ENCODE peak calls at places on chromosome 19, in eight cellular contexts. C is psoas muscle; Y is T follicular helper cell; A is stimulated activated naive CD8-positive, alpha-beta T cell treated with anti-CD3 and anti-CD28 coated beads, Interleukin-15, amount 100 ng/mL, for 72 hours; U is GM03348; B is stimulated activated CD4-positive, alpha-beta T cell treated with anti-CD3 and anti-CD28 coated beads, Interleukin-4, amount 100 ng/mL, for 1 hour; W is HCT116; R is GM19239. Q is an unnamed sample.

GRCh38 chr19:13526552-13526951 is 20.3 kb upstream of the CACNA1A start:
- DNase-seq in Y (no peak), W (peak; percentile 19), B (no peak), R (no peak), A (no peak), U (peak; percentile 18), C (no peak), Q (no peak)

GRCh38 chr19:49749055-49749716 is 13.9 kb downstream of the TSKS start:
- DNase-seq in A (no peak), W (peak; percentile 27), Y (no peak), R (no peak), B (no peak), U (peak; percentile 36), C (no peak), Q (no peak)

GRCh38 chr19:47096721-47097120 is 16.9 kb downstream of the ZC3H4 start:
- DNase-seq in A (no peak), R (no peak), Y (no peak), B (no peak), W (no peak), U (no peak), C (peak; percentile 77), Q (no peak)

GRCh38 chr19:36030264-36031148 is 2.2 kb downstream of the CLIP3 start:
- DNase-seq in Y (no peak), B (no peak), A (no peak), R (no peak), W (no peak), U (peak; percentile 35), C (peak; percentile 1), Q (no peak)

GRCh38 chr19:13055213-13056051 is 47.2 kb downstream of the LYL1 start:
- DNase-seq in C (peak; percentile 88), Y (no peak), A (no peak), R (no peak), U (peak; percentile 95), W (no peak), B (no peak), Q (no peak)

GRCh38 chr19:18496167-18496979 is 25.5 kb downstream of the ELL start:
- DNase-seq in B (peak; percentile 34), R (peak; percentile 40), W (no peak), C (no peak), Y (peak; percentile 39), U (peak; percentile 84), A (peak; percentile 34), Q (peak; percentile 58)

GRCh38 chr19:3606690-3607289 is at the start of gene TBXA2R:
- DNase-seq in Y (peak; percentile 22), B (peak; percentile 67), C (no peak), U (peak; percentile 96), W (peak; percentile 19), A (peak; percentile 74), R (peak; percentile 90), Q (peak; percentile 22)

GRCh38 chr19:6448045-6448444 is 11.5 kb downstream of the SLC25A23 start:
- DNase-seq in B (no peak), R (no peak), A (no peak), Y (no peak), C (no peak), U (no peak), W (no peak), Q (no peak)

GRCh38 chr19:51365211-51366049 is 758 bp downstream of the ETFB start:
- DNase-seq in Y (no peak), U (peak; percentile 48), A (no peak), R (no peak), C (peak; percentile 57), W (no peak), B (no peak), Q (no peak)

GRCh38 chr19:18062043-18062442 is 24.7 kb downstream of the IL12RB1 start:
- DNase-seq in Y (no peak), B (no peak), C (no peak), W (no peak), A (no peak), R (no peak), U (no peak), Q (no peak)

GRCh38 chr19:12783849-12784393 is 7.4 kb upstream of the JUNB start:
- DNase-seq in W (no peak), B (no peak), A (no peak), R (no peak), C (peak; percentile 77), U (no peak), Y (no peak), Q (no peak)

GRCh38 chr19:20513179-20513934 is 52.2 kb downstream of the ZNF737 start:
- DNase-seq in Y (no peak), W (no peak), B (no peak), C (no peak), R (no peak), A (no peak), U (no peak), Q (no peak)

GRCh38 chr19:39110263-39110967 is 15.2 kb upstream of the PAK4 start:
- DNase-seq in U (peak; percentile 77), W (peak; percentile 41), A (peak; percentile 72), Y (peak; percentile 48), B (peak; percentile 77), C (no peak), R (peak; percentile 73), Q (peak; percentile 66)

GRCh38 chr19:17526922-17527321 is 15.5 kb downstream of the PGLS start:
- DNase-seq in C (no peak), Y (no peak), U (no peak), B (no peak), R (peak; percentile 65), W (no peak), A (no peak), Q (no peak)

Q was measured in stimulated activated naive CD4-positive, alpha-beta T cell treated with Interleukin-2 at 50 U/mL for 16 hours.